ENCODE peak calls at places on chromosomes 5 and 9, in eight cellular contexts. F, D, Q, L, H, U, I and S are unnamed samples.

GRCh38 chr9:86708918-86709835 is 238.1 kb downstream of the GAS1 start:
- DNase-seq in F (peak; percentile 70), D (no peak), Q (no peak), L (no peak), H (no peak), U (no peak), I (no peak), S (no peak)

GRCh38 chr9:81906656-81907055 is 21.6 kb upstream of the SPATA31D4 start:
- DNase-seq in F (no peak), D (no peak), Q (no peak), L (no peak), H (no peak), U (no peak), I (no peak), S (no peak)

GRCh38 chr9:94150890-94151660 is 66.8 kb downstream of the PTPDC1 start:
- DNase-seq in F (no peak), D (no peak), Q (no peak), L (no peak), H (no peak), U (no peak), I (no peak), S (no peak)

GRCh38 chr9:126491256-126491879 is 122.4 kb upstream of the LMX1B start:
- DNase-seq in F (no peak), D (no peak), Q (no peak), L (peak; percentile 75), H (no peak), U (peak; percentile 43), I (peak; percentile 60), S (no peak)

GRCh38 chr5:62259699-62260220 is 46.2 kb upstream of the KIF2A start:
- DNase-seq in F (no peak), D (no peak), Q (no peak), L (no peak), H (no peak), U (no peak), I (no peak), S (no peak)

GRCh38 chr5:168992687-168993086 is 308.3 kb downstream of the SLIT3 start:
- DNase-seq in F (no peak), D (no peak), Q (no peak), L (peak; percentile 59), H (no peak), U (no peak), I (peak; percentile 35), S (no peak)

GRCh38 chr9:134568756-134569155 is 72.8 kb upstream of the COL5A1 start:
- DNase-seq in F (no peak), D (no peak), Q (no peak), L (no peak), H (no peak), U (no peak), I (no peak), S (no peak)

GRCh38 chr5:61306531-61307195 is 25.4 kb upstream of the ZSWIM6 start:
- DNase-seq in F (no peak), D (no peak), Q (no peak), L (no peak), H (no peak), U (no peak), I (no peak), S (no peak)

GRCh38 chr5:132057498-132058255 is 2.8 kb upstream of the IL3 start:
- DNase-seq in F (peak; percentile 36), D (no peak), Q (peak; percentile 3), L (no peak), H (peak; percentile 28), U (peak; percentile 3), I (no peak), S (no peak)

GRCh38 chr5:72010395-72010794 is 96.9 kb upstream of the MAP1B start:
- DNase-seq in F (no peak), D (no peak), Q (no peak), L (no peak), H (no peak), U (no peak), I (no peak), S (no peak)

GRCh38 chr9:129908846-129909245 is 73.6 kb downstream of the USP20 start:
- DNase-seq in F (no peak), D (no peak), Q (no peak), L (no peak), H (no peak), U (no peak), I (no peak), S (no peak)

GRCh38 chr9:128902351-128903078 is 18.3 kb upstream of the PHYHD1 start:
- DNase-seq in F (no peak), D (no peak), Q (peak; percentile 56), L (no peak), H (no peak), U (peak; percentile 86), I (no peak), S (peak; percentile 86)

GRCh38 chr9:7354704-7355103 is 444.9 kb downstream of the DMAC1 start:
- DNase-seq in F (no peak), D (no peak), Q (no peak), L (no peak), H (no peak), U (no peak), I (no peak), S (no peak)

GRCh38 chr9:7363777-7364477 is 435.7 kb downstream of the DMAC1 start:
- DNase-seq in F (no peak), D (no peak), Q (no peak), L (peak; percentile 76), H (no peak), U (no peak), I (no peak), S (no peak)

GRCh38 chr9:7358876-7359275 is 440.7 kb downstream of the DMAC1 start:
- DNase-seq in F (no peak), D (no peak), Q (no peak), L (peak; percentile 24), H (no peak), U (no peak), I (no peak), S (no peak)
- TF ChIP-seq CTCF in F (no peak), D (peak; percentile 36), Q (no peak), L (peak; percentile 45), H (no peak), U (no peak), I (no peak), S (no peak)

GRCh38 chr5:148653271-148653839 is 972 bp downstream of the HTR4 start:
- DNase-seq in F (peak; percentile 54), D (no peak), Q (no peak), L (peak; percentile 11), H (no peak), U (no peak), I (no peak), S (peak; percentile 22)

GRCh38 chr5:148651528-148651927 is 2.8 kb downstream of the HTR4 start:
- DNase-seq in F (no peak), D (no peak), Q (no peak), L (no peak), H (no peak), U (no peak), I (no peak), S (no peak)

GRCh38 chr5:148659641-148660345 is 5.5 kb upstream of the HTR4 start:
- DNase-seq in F (no peak), D (no peak), Q (no peak), L (no peak), H (no peak), U (no peak), I (no peak), S (no peak)

DNA sequence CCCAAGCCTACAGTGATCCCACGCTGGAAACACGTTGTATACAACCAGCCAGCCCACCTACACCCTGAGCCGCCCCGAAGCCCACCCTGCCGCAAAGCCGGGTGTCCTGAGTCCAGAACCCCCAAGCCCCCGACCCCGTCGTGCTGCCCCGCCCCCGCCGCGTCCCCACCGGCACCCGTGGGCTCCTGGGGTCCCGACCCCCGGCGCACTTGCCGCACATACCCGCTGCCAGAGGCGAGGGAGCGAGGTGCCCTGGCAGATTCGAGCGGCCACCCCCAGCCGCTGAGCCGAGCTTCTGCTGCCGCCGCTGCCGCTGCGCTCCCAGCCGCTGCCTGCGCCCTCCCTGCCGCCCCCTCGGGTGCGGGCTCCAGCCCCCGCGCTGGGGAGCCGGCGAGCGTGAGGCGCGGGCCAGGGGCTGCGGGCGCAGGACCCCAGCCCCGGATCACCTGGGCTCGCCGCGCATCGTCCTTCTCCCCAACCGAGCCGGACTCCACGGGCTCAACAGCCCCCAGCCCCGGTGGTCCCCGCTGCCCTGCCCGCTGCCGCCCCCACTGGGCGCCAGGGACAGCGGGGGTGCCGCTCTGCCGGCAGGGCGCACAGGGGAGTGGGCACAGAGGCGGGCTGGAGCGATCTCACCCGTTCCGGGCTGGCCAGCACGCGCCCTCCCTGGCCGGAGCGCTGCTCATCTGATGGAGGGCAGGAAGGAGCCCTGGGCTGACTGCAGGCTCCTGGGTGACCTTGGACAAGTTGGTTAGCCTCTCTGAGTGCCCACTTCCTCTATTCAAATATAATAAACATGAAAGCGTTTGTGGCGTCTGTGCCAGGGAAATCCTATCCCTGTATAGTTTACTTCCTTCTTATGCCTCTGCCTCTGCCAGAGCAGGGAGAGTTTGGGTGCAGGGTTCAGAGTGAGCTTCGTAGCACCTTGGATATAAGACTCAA is at the start of gene HTR4:
- DNase-seq in F (peak; percentile 58), D (no peak), Q (no peak), L (peak; percentile 36), H (no peak), U (peak; percentile 62), I (peak; percentile 22), S (peak; percentile 73)
- TF ChIP-seq CTCF in F (no peak), D (no peak), Q (no peak), L (peak; percentile 5), H (no peak), U (no peak), I (no peak), S (no peak)

GRCh38 chr9:7366121-7366520 is 433.5 kb downstream of the DMAC1 start:
- DNase-seq in F (no peak), D (peak; percentile 9), Q (no peak), L (no peak), H (no peak), U (no peak), I (no peak), S (no peak)

GRCh38 chr9:7360513-7360912 is 439.1 kb downstream of the DMAC1 start:
- DNase-seq in F (no peak), D (no peak), Q (no peak), L (peak; percentile 43), H (no peak), U (no peak), I (peak; percentile 34), S (no peak)
- TF ChIP-seq CTCF in F (no peak), D (no peak), Q (no peak), L (peak; percentile 56), H (no peak), U (no peak), I (peak; percentile 57), S (no peak)

GRCh38 chr9:110936719-110937452 is 101.4 kb downstream of the LPAR1 start:
- DNase-seq in F (no peak), D (peak; percentile 76), Q (no peak), L (no peak), H (no peak), U (no peak), I (no peak), S (no peak)

GRCh38 chr9:110935829-110936228 is 102.4 kb downstream of the LPAR1 start:
- DNase-seq in F (no peak), D (no peak), Q (no peak), L (no peak), H (no peak), U (no peak), I (no peak), S (no peak)

GRCh38 chr9:110936252-110936651 is 102.0 kb downstream of the LPAR1 start:
- DNase-seq in F (no peak), D (no peak), Q (no peak), L (no peak), H (no peak), U (no peak), I (no peak), S (no peak)

GRCh38 chr9:110932883-110933282 is 105.4 kb downstream of the LPAR1 start:
- DNase-seq in F (no peak), D (no peak), Q (no peak), L (no peak), H (no peak), U (no peak), I (no peak), S (no peak)

GRCh38 chr9:110933350-110934001 is 104.8 kb downstream of the LPAR1 start:
- DNase-seq in F (no peak), D (no peak), Q (no peak), L (no peak), H (no peak), U (no peak), I (no peak), S (no peak)
- TF ChIP-seq CTCF in F (no peak), D (no peak), Q (no peak), L (no peak), H (no peak), U (no peak), I (no peak), S (no peak)